ENCODE peak calls at places on chromosome 18, in ten cellular contexts. One of them, this sample, is unnamed.

GRCh38 chr18:160831-161570 is 2.6 kb downstream of the USP14 start:
- DNase-seq in SK-N-SH: no peak
- DNase-seq in adrenal gland: no peak
- DNase-seq in fibroblast of lung: no peak
- DNase-seq in Panc1: no peak
- DNase-seq in thoracic aorta: no peak
- DNase-seq in small intestine: no peak
- DNase-seq in right cardiac atrium: no peak
- DNase-seq in prostate gland: no peak
- DNase-seq in pancreas: no peak
- DNase-seq in this sample: no peak

GRCh38 chr18:35828591-35828990 is 143.9 kb upstream of the RMP24 start:
- DNase-seq in Panc1: no peak
- DNase-seq in fibroblast of lung: no peak
- DNase-seq in thoracic aorta: no peak
- DNase-seq in prostate gland: no peak
- DNase-seq in right cardiac atrium: no peak
- DNase-seq in adrenal gland: no peak
- DNase-seq in SK-N-SH: no peak
- DNase-seq in pancreas: no peak
- DNase-seq in small intestine: no peak
- DNase-seq in this sample: no peak

GRCh38 chr18:46152808-46153617 is 48.8 kb downstream of the HAUS1 start:
- DNase-seq in right cardiac atrium: no peak
- DNase-seq in Panc1: peak; percentile 56
- DNase-seq in prostate gland: no peak
- DNase-seq in thoracic aorta: no peak
- DNase-seq in adrenal gland: peak; percentile 6
- DNase-seq in pancreas: no peak
- DNase-seq in fibroblast of lung: no peak
- DNase-seq in SK-N-SH: peak; percentile 46
- DNase-seq in small intestine: no peak
- DNase-seq in this sample: peak; percentile 27

GRCh38 chr18:11482271-11482670 is 127.1 kb upstream of the SLC35G4 start:
- DNase-seq in thoracic aorta: no peak
- DNase-seq in Panc1: no peak
- DNase-seq in small intestine: no peak
- DNase-seq in pancreas: no peak
- DNase-seq in prostate gland: no peak
- DNase-seq in SK-N-SH: no peak
- DNase-seq in fibroblast of lung: no peak
- DNase-seq in adrenal gland: no peak
- DNase-seq in right cardiac atrium: no peak
- DNase-seq in this sample: no peak

GRCh38 chr18:59265246-59266018 is 7.8 kb downstream of the RAX start:
- DNase-seq in small intestine: no peak
- DNase-seq in SK-N-SH: peak; percentile 66
- DNase-seq in prostate gland: no peak
- DNase-seq in adrenal gland: no peak
- DNase-seq in thoracic aorta: no peak
- DNase-seq in Panc1: no peak
- DNase-seq in pancreas: no peak
- DNase-seq in right cardiac atrium: peak; percentile 46
- DNase-seq in fibroblast of lung: no peak
- DNase-seq in this sample: peak; percentile 39

GRCh38 chr18:12035481-12035880 is 54.2 kb downstream of the IMPA2 start:
- DNase-seq in prostate gland: no peak
- DNase-seq in Panc1: no peak
- DNase-seq in right cardiac atrium: no peak
- DNase-seq in fibroblast of lung: no peak
- DNase-seq in thoracic aorta: no peak
- DNase-seq in SK-N-SH: no peak
- DNase-seq in small intestine: no peak
- DNase-seq in adrenal gland: no peak
- DNase-seq in pancreas: no peak
- DNase-seq in this sample: no peak

GRCh38 chr18:54405290-54405689 is 47.6 kb downstream of the C18orf54 start:
- DNase-seq in thoracic aorta: no peak
- DNase-seq in adrenal gland: no peak
- DNase-seq in fibroblast of lung: no peak
- DNase-seq in SK-N-SH: no peak
- DNase-seq in Panc1: no peak
- DNase-seq in pancreas: no peak
- DNase-seq in right cardiac atrium: no peak
- DNase-seq in prostate gland: no peak
- DNase-seq in small intestine: no peak
- DNase-seq in this sample: no peak

GRCh38 chr18:37566479-37567060 is 972 bp upstream of the CELF4 start:
- DNase-seq in small intestine: no peak
- DNase-seq in fibroblast of lung: no peak
- DNase-seq in SK-N-SH: peak; percentile 77
- DNase-seq in prostate gland: no peak
- DNase-seq in pancreas: no peak
- DNase-seq in thoracic aorta: no peak
- DNase-seq in right cardiac atrium: no peak
- DNase-seq in Panc1: no peak
- DNase-seq in adrenal gland: no peak
- DNase-seq in this sample: no peak

GRCh38 chr18:73564073-73564472 is 583.6 kb downstream of the FBXO15 start:
- DNase-seq in adrenal gland: no peak
- DNase-seq in small intestine: no peak
- DNase-seq in fibroblast of lung: peak; percentile 57
- DNase-seq in right cardiac atrium: no peak
- DNase-seq in SK-N-SH: no peak
- DNase-seq in prostate gland: no peak
- DNase-seq in pancreas: no peak
- DNase-seq in thoracic aorta: no peak
- DNase-seq in Panc1: no peak
- DNase-seq in this sample: no peak

GRCh38 chr18:57141208-57142129 is 5.4 kb upstream of the BOD1L2 start:
- DNase-seq in prostate gland: no peak
- DNase-seq in Panc1: no peak
- DNase-seq in adrenal gland: no peak
- DNase-seq in small intestine: peak; percentile 98
- DNase-seq in right cardiac atrium: no peak
- DNase-seq in pancreas: peak; percentile 76
- DNase-seq in fibroblast of lung: no peak
- DNase-seq in thoracic aorta: no peak
- DNase-seq in SK-N-SH: no peak
- DNase-seq in this sample: no peak

GRCh38 chr18:62796216-62796621 is 80.9 kb downstream of the PHLPP1 start:
- DNase-seq in prostate gland: no peak
- DNase-seq in Panc1: no peak
- DNase-seq in small intestine: peak; percentile 30
- DNase-seq in SK-N-SH: no peak
- DNase-seq in adrenal gland: no peak
- DNase-seq in pancreas: no peak
- DNase-seq in thoracic aorta: no peak
- DNase-seq in right cardiac atrium: no peak
- DNase-seq in fibroblast of lung: no peak
- DNase-seq in this sample: no peak

GRCh38 chr18:2948038-2948437 is 64.9 kb downstream of the LPIN2 start:
- DNase-seq in thoracic aorta: no peak
- DNase-seq in Panc1: no peak
- DNase-seq in fibroblast of lung: peak; percentile 72
- DNase-seq in SK-N-SH: peak; percentile 19
- DNase-seq in prostate gland: peak; percentile 57
- DNase-seq in pancreas: no peak
- DNase-seq in small intestine: peak; percentile 46
- DNase-seq in adrenal gland: peak; percentile 67
- DNase-seq in right cardiac atrium: no peak
- DNase-seq in this sample: no peak

GRCh38 chr18:35478520-35479435 is 19.0 kb downstream of the INO80C start:
- DNase-seq in adrenal gland: peak; percentile 58
- DNase-seq in SK-N-SH: no peak
- DNase-seq in right cardiac atrium: no peak
- DNase-seq in small intestine: peak; percentile 97
- DNase-seq in prostate gland: no peak
- DNase-seq in fibroblast of lung: peak; percentile 80
- DNase-seq in pancreas: no peak
- DNase-seq in thoracic aorta: peak; percentile 35
- DNase-seq in Panc1: peak; percentile 89
- DNase-seq in this sample: no peak

GRCh38 chr18:9215221-9215933 is 78.8 kb downstream of the ANKRD12 start:
- DNase-seq in pancreas: no peak
- DNase-seq in thoracic aorta: no peak
- DNase-seq in prostate gland: no peak
- DNase-seq in SK-N-SH: no peak
- DNase-seq in adrenal gland: no peak
- DNase-seq in Panc1: no peak
- DNase-seq in right cardiac atrium: no peak
- DNase-seq in fibroblast of lung: no peak
- DNase-seq in small intestine: no peak
- DNase-seq in this sample: no peak

GRCh38 chr18:3209859-3210569 is 9.8 kb downstream of the MYOM1 start:
- DNase-seq in adrenal gland: no peak
- DNase-seq in pancreas: no peak
- DNase-seq in Panc1: no peak
- DNase-seq in prostate gland: no peak
- DNase-seq in small intestine: no peak
- DNase-seq in fibroblast of lung: peak; percentile 24
- DNase-seq in thoracic aorta: no peak
- DNase-seq in right cardiac atrium: no peak
- DNase-seq in SK-N-SH: no peak
- DNase-seq in this sample: no peak

GRCh38 chr18:62384068-62384467 is 59.0 kb downstream of the TNFRSF11A start:
- DNase-seq in adrenal gland: no peak
- DNase-seq in small intestine: no peak
- DNase-seq in thoracic aorta: no peak
- DNase-seq in SK-N-SH: no peak
- DNase-seq in prostate gland: no peak
- DNase-seq in fibroblast of lung: no peak
- DNase-seq in Panc1: no peak
- DNase-seq in pancreas: no peak
- DNase-seq in right cardiac atrium: no peak
- DNase-seq in this sample: no peak

DNA sequence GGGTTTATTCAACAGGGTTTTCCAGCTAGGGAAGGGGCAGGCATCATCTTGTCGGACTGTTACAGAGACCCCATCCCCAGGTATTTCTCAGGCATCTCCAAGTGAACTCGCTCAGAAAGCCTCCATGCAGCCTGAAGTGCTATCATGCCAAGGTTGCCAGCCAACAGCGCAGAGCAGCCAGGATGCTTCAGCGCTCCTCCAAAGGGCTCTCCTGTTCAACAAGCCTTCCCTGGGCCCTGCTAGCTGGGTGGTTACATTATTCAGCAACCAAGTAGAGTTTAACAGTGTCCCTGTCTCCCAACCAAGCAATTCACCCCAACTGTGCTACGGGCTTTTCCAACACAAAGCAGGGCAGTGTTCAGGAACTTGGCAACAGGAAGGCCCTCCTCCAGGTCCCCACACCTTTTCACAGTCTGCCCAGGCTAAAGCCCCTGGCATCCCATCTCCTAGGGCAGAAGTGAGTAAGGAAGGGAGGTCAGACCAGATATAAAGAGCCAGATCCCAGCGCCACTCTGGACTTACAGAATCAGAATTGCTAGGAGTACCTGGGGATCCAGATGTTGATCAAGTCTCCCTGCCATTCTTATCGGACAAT is 52.9 kb downstream of the ZBTB7C start:
- DNase-seq in pancreas: no peak
- DNase-seq in prostate gland: no peak
- DNase-seq in right cardiac atrium: no peak
- DNase-seq in small intestine: no peak
- DNase-seq in SK-N-SH: no peak
- DNase-seq in Panc1: no peak
- DNase-seq in thoracic aorta: no peak
- DNase-seq in fibroblast of lung: no peak
- DNase-seq in adrenal gland: no peak
- DNase-seq in this sample: no peak
- H3K27me3 ChIP-seq in pancreas: no peaks in the 10 kb centered on the region
- H3K27me3 ChIP-seq in prostate gland: no peaks in the 10 kb centered on the region
- H3K27me3 ChIP-seq in right cardiac atrium: no peaks in the 10 kb centered on the region
- H3K27me3 ChIP-seq in small intestine: no peaks in the 10 kb centered on the region
- H3K27me3 ChIP-seq in SK-N-SH: peaks cover 17% of the 10 kb centered on the region
- H3K27me3 ChIP-seq in Panc1: peaks cover 2% of the 10 kb centered on the region
- H3K27me3 ChIP-seq in thoracic aorta: no peaks in the 10 kb centered on the region
- H3K27me3 ChIP-seq in fibroblast of lung: peaks cover 2% of the 10 kb centered on the region
- H3K27me3 ChIP-seq in adrenal gland: no peaks in the 10 kb centered on the region
- H3K27me3 ChIP-seq in this sample: no peaks in the 10 kb centered on the region

GRCh38 chr18:13616041-13616440 is 110.3 kb downstream of the FAM210A start:
- DNase-seq in small intestine: no peak
- DNase-seq in prostate gland: no peak
- DNase-seq in thoracic aorta: no peak
- DNase-seq in adrenal gland: no peak
- DNase-seq in SK-N-SH: no peak
- DNase-seq in fibroblast of lung: no peak
- DNase-seq in right cardiac atrium: no peak
- DNase-seq in Panc1: no peak
- DNase-seq in pancreas: no peak
- DNase-seq in this sample: no peak
- H3K4me1 ChIP-seq in small intestine: no peaks in the 10 kb centered on the region
- H3K4me1 ChIP-seq in prostate gland: no peaks in the 10 kb centered on the region
- H3K4me1 ChIP-seq in thoracic aorta: peaks cover 4% of the 10 kb centered on the region
- H3K4me1 ChIP-seq in adrenal gland: no peaks in the 10 kb centered on the region
- H3K4me1 ChIP-seq in SK-N-SH: peaks cover 18% of the 10 kb centered on the region
- H3K4me1 ChIP-seq in fibroblast of lung: peaks cover 2% of the 10 kb centered on the region
- H3K4me1 ChIP-seq in right cardiac atrium: peaks cover 2% of the 10 kb centered on the region
- H3K4me1 ChIP-seq in Panc1: no peaks in the 10 kb centered on the region
- H3K4me1 ChIP-seq in pancreas: no peaks in the 10 kb centered on the region
- H3K4me1 ChIP-seq in this sample: no peaks in the 10 kb centered on the region

GRCh38 chr18:13381331-13381730 is 162.8 kb downstream of the LDLRAD4 start:
- DNase-seq in adrenal gland: no peak
- DNase-seq in right cardiac atrium: no peak
- DNase-seq in pancreas: no peak
- DNase-seq in fibroblast of lung: no peak
- DNase-seq in small intestine: no peak
- DNase-seq in SK-N-SH: no peak
- DNase-seq in Panc1: no peak
- DNase-seq in thoracic aorta: no peak
- DNase-seq in prostate gland: no peak
- DNase-seq in this sample: no peak
- H3K27me3 ChIP-seq in adrenal gland: no peaks in the 10 kb centered on the region
- H3K27me3 ChIP-seq in right cardiac atrium: no peaks in the 10 kb centered on the region
- H3K27me3 ChIP-seq in pancreas: no peaks in the 10 kb centered on the region
- H3K27me3 ChIP-seq in fibroblast of lung: no peaks in the 10 kb centered on the region
- H3K27me3 ChIP-seq in small intestine: no peaks in the 10 kb centered on the region
- H3K27me3 ChIP-seq in SK-N-SH: no peaks in the 10 kb centered on the region
- H3K27me3 ChIP-seq in Panc1: peaks cover 2% of the 10 kb centered on the region
- H3K27me3 ChIP-seq in thoracic aorta: no peaks in the 10 kb centered on the region
- H3K27me3 ChIP-seq in prostate gland: no peaks in the 10 kb centered on the region
- H3K27me3 ChIP-seq in this sample: no peaks in the 10 kb centered on the region

DNA sequence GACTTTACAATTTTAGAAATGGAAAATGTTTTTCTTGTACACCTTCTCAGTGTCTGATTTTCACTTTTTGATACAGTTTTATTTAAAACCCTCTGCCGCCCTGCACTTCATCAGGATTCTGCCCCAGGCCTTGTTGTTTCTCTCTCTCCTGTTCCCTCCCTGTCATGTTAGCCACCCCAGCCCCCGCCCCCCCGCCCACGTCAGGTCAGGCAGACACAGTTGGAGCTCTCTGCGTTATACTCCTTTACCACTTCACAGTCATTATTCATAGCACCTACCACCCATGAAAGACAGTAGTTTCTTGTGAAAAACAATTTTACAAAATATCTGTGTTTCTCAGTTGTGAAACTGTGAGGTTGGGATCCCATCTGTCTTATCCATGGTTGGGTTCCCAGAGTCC is 21.5 kb downstream of the ADNP2 start:
- DNase-seq in Panc1: no peak
- DNase-seq in adrenal gland: no peak
- DNase-seq in right cardiac atrium: no peak
- DNase-seq in small intestine: no peak
- DNase-seq in fibroblast of lung: no peak
- DNase-seq in pancreas: no peak
- DNase-seq in SK-N-SH: no peak
- DNase-seq in thoracic aorta: no peak
- DNase-seq in prostate gland: no peak
- DNase-seq in this sample: no peak
- H3K4me1 ChIP-seq in Panc1: no peaks in the 10 kb centered on the region
- H3K4me1 ChIP-seq in adrenal gland: no peaks in the 10 kb centered on the region
- H3K4me1 ChIP-seq in right cardiac atrium: no peaks in the 10 kb centered on the region
- H3K4me1 ChIP-seq in small intestine: no peaks in the 10 kb centered on the region
- H3K4me1 ChIP-seq in fibroblast of lung: no peaks in the 10 kb centered on the region
- H3K4me1 ChIP-seq in pancreas: no peaks in the 10 kb centered on the region
- H3K4me1 ChIP-seq in SK-N-SH: peaks cover 3% of the 10 kb centered on the region
- H3K4me1 ChIP-seq in thoracic aorta: no peaks in the 10 kb centered on the region
- H3K4me1 ChIP-seq in prostate gland: no peaks in the 10 kb centered on the region
- H3K4me1 ChIP-seq in this sample: no peaks in the 10 kb centered on the region

This sample was measured in BE2C.